ENCODE peak calls at places on chromosome 6, in ten cellular contexts. One of them, this sample, is unnamed.

GRCh38 chr6:27899543-27899942 is 12.7 kb downstream of the OR2B2 start:
- DNase-seq in CD8-positive, alpha-beta memory T cell: no peak
- DNase-seq in HCT116: no peak
- DNase-seq in effector memory CD4-positive, alpha-beta T cell: no peak
- DNase-seq in brain microvascular endothelial cell: no peak
- DNase-seq in CD8-positive, alpha-beta T cell: no peak
- DNase-seq in lower lobe of right lung: no peak
- DNase-seq in tibial nerve: no peak
- DNase-seq in right cardiac atrium: no peak
- DNase-seq in cardiac muscle cell: no peak
- DNase-seq in this sample: no peak

GRCh38 chr6:16352258-16352635 is 113.9 kb downstream of the GMPR start:
- DNase-seq in brain microvascular endothelial cell: peak
- DNase-seq in tibial nerve: no peak
- DNase-seq in lower lobe of right lung: no peak
- DNase-seq in effector memory CD4-positive, alpha-beta T cell: no peak
- DNase-seq in HCT116: no peak
- DNase-seq in CD8-positive, alpha-beta T cell: no peak
- DNase-seq in cardiac muscle cell: peak
- DNase-seq in right cardiac atrium: no peak
- DNase-seq in CD8-positive, alpha-beta memory T cell: no peak
- DNase-seq in this sample: no peak

GRCh38 chr6:30554962-30555361 is 1.3 kb downstream of the GNL1 start:
- DNase-seq in cardiac muscle cell: no peak
- DNase-seq in lower lobe of right lung: no peak
- DNase-seq in HCT116: no peak
- DNase-seq in CD8-positive, alpha-beta T cell: no peak
- DNase-seq in CD8-positive, alpha-beta memory T cell: no peak
- DNase-seq in effector memory CD4-positive, alpha-beta T cell: no peak
- DNase-seq in right cardiac atrium: no peak
- DNase-seq in tibial nerve: no peak
- DNase-seq in brain microvascular endothelial cell: no peak
- DNase-seq in this sample: no peak

GRCh38 chr6:9140181-9140580 is 704.8 kb upstream of the SLC35B3 start:
- DNase-seq in cardiac muscle cell: no peak
- DNase-seq in effector memory CD4-positive, alpha-beta T cell: no peak
- DNase-seq in CD8-positive, alpha-beta T cell: no peak
- DNase-seq in right cardiac atrium: no peak
- DNase-seq in tibial nerve: no peak
- DNase-seq in brain microvascular endothelial cell: no peak
- DNase-seq in lower lobe of right lung: peak
- DNase-seq in CD8-positive, alpha-beta memory T cell: no peak
- DNase-seq in HCT116: no peak
- DNase-seq in this sample: no peak

GRCh38 chr6:25928562-25929324 is 1.7 kb downstream of the SLC17A2 start:
- DNase-seq in CD8-positive, alpha-beta memory T cell: no peak
- DNase-seq in brain microvascular endothelial cell: no peak
- DNase-seq in right cardiac atrium: no peak
- DNase-seq in HCT116: no peak
- DNase-seq in effector memory CD4-positive, alpha-beta T cell: no peak
- DNase-seq in CD8-positive, alpha-beta T cell: no peak
- DNase-seq in cardiac muscle cell: no peak
- DNase-seq in tibial nerve: no peak
- DNase-seq in lower lobe of right lung: no peak
- DNase-seq in this sample: no peak

GRCh38 chr6:85252552-85252951 is 197.3 kb upstream of the NT5E start:
- DNase-seq in cardiac muscle cell: no peak
- DNase-seq in tibial nerve: no peak
- DNase-seq in CD8-positive, alpha-beta memory T cell: no peak
- DNase-seq in effector memory CD4-positive, alpha-beta T cell: no peak
- DNase-seq in HCT116: no peak
- DNase-seq in lower lobe of right lung: no peak
- DNase-seq in CD8-positive, alpha-beta T cell: no peak
- DNase-seq in right cardiac atrium: no peak
- DNase-seq in brain microvascular endothelial cell: no peak
- DNase-seq in this sample: no peak

GRCh38 chr6:6878921-6879585 is 228.7 kb upstream of the RREB1 start:
- DNase-seq in CD8-positive, alpha-beta memory T cell: no peak
- DNase-seq in HCT116: no peak
- DNase-seq in cardiac muscle cell: no peak
- DNase-seq in right cardiac atrium: no peak
- DNase-seq in CD8-positive, alpha-beta T cell: no peak
- DNase-seq in tibial nerve: no peak
- DNase-seq in effector memory CD4-positive, alpha-beta T cell: no peak
- DNase-seq in lower lobe of right lung: no peak
- DNase-seq in brain microvascular endothelial cell: no peak
- DNase-seq in this sample: no peak

GRCh38 chr6:70325009-70325408 is 22.1 kb upstream of the COL9A1 start:
- DNase-seq in cardiac muscle cell: no peak
- DNase-seq in tibial nerve: no peak
- DNase-seq in HCT116: no peak
- DNase-seq in brain microvascular endothelial cell: no peak
- DNase-seq in CD8-positive, alpha-beta T cell: no peak
- DNase-seq in lower lobe of right lung: no peak
- DNase-seq in effector memory CD4-positive, alpha-beta T cell: no peak
- DNase-seq in CD8-positive, alpha-beta memory T cell: no peak
- DNase-seq in right cardiac atrium: no peak
- DNase-seq in this sample: no peak

GRCh38 chr6:46296586-46296985 is 125.8 kb upstream of the ENPP5 start:
- DNase-seq in cardiac muscle cell: no peak
- DNase-seq in CD8-positive, alpha-beta memory T cell: no peak
- DNase-seq in effector memory CD4-positive, alpha-beta T cell: no peak
- DNase-seq in tibial nerve: no peak
- DNase-seq in CD8-positive, alpha-beta T cell: no peak
- DNase-seq in brain microvascular endothelial cell: no peak
- DNase-seq in HCT116: no peak
- DNase-seq in lower lobe of right lung: no peak
- DNase-seq in right cardiac atrium: no peak
- DNase-seq in this sample: no peak

GRCh38 chr6:27138837-27139752 is 108.4 kb upstream of the PRSS16 start:
- DNase-seq in CD8-positive, alpha-beta T cell: peak
- DNase-seq in effector memory CD4-positive, alpha-beta T cell: peak
- DNase-seq in brain microvascular endothelial cell: peak
- DNase-seq in HCT116: no peak
- DNase-seq in CD8-positive, alpha-beta memory T cell: peak
- DNase-seq in lower lobe of right lung: peak
- DNase-seq in cardiac muscle cell: peak
- DNase-seq in tibial nerve: no peak
- DNase-seq in right cardiac atrium: peak
- DNase-seq in this sample: no peak

GRCh38 chr6:140203611-140204553 is 829.4 kb upstream of the CITED2 start:
- DNase-seq in cardiac muscle cell: peak
- DNase-seq in right cardiac atrium: no peak
- DNase-seq in CD8-positive, alpha-beta T cell: no peak
- DNase-seq in lower lobe of right lung: no peak
- DNase-seq in tibial nerve: no peak
- DNase-seq in brain microvascular endothelial cell: peak
- DNase-seq in HCT116: no peak
- DNase-seq in CD8-positive, alpha-beta memory T cell: no peak
- DNase-seq in effector memory CD4-positive, alpha-beta T cell: no peak
- DNase-seq in this sample: no peak

GRCh38 chr6:72521684-72522083 is 100.2 kb upstream of the KCNQ5 start:
- DNase-seq in tibial nerve: no peak
- DNase-seq in brain microvascular endothelial cell: no peak
- DNase-seq in HCT116: no peak
- DNase-seq in CD8-positive, alpha-beta T cell: no peak
- DNase-seq in lower lobe of right lung: no peak
- DNase-seq in right cardiac atrium: no peak
- DNase-seq in effector memory CD4-positive, alpha-beta T cell: no peak
- DNase-seq in CD8-positive, alpha-beta memory T cell: no peak
- DNase-seq in cardiac muscle cell: no peak
- DNase-seq in this sample: no peak

GRCh38 chr6:108541843-108542795 is 18.6 kb upstream of the FOXO3 start:
- DNase-seq in HCT116: peak
- DNase-seq in CD8-positive, alpha-beta memory T cell: peak
- DNase-seq in lower lobe of right lung: peak
- DNase-seq in CD8-positive, alpha-beta T cell: peak
- DNase-seq in brain microvascular endothelial cell: peak
- DNase-seq in tibial nerve: peak
- DNase-seq in right cardiac atrium: peak
- DNase-seq in effector memory CD4-positive, alpha-beta T cell: peak
- DNase-seq in cardiac muscle cell: peak
- DNase-seq in this sample: peak

GRCh38 chr6:132202569-132202968 is 198.7 kb downstream of the MOXD1 start:
- DNase-seq in effector memory CD4-positive, alpha-beta T cell: no peak
- DNase-seq in lower lobe of right lung: no peak
- DNase-seq in right cardiac atrium: no peak
- DNase-seq in cardiac muscle cell: peak
- DNase-seq in tibial nerve: no peak
- DNase-seq in brain microvascular endothelial cell: peak
- DNase-seq in HCT116: no peak
- DNase-seq in CD8-positive, alpha-beta T cell: no peak
- DNase-seq in CD8-positive, alpha-beta memory T cell: no peak
- DNase-seq in this sample: no peak

GRCh38 chr6:56719310-56719709 is 76.6 kb upstream of the DST start:
- DNase-seq in effector memory CD4-positive, alpha-beta T cell: no peak
- DNase-seq in lower lobe of right lung: no peak
- DNase-seq in right cardiac atrium: no peak
- DNase-seq in CD8-positive, alpha-beta T cell: no peak
- DNase-seq in CD8-positive, alpha-beta memory T cell: no peak
- DNase-seq in brain microvascular endothelial cell: no peak
- DNase-seq in cardiac muscle cell: no peak
- DNase-seq in HCT116: no peak
- DNase-seq in tibial nerve: no peak
- DNase-seq in this sample: no peak

GRCh38 chr6:47672816-47673215 is 25.6 kb upstream of the ADGRF4 start:
- DNase-seq in CD8-positive, alpha-beta T cell: no peak
- DNase-seq in cardiac muscle cell: no peak
- DNase-seq in lower lobe of right lung: no peak
- DNase-seq in effector memory CD4-positive, alpha-beta T cell: no peak
- DNase-seq in HCT116: no peak
- DNase-seq in CD8-positive, alpha-beta memory T cell: no peak
- DNase-seq in right cardiac atrium: no peak
- DNase-seq in tibial nerve: no peak
- DNase-seq in brain microvascular endothelial cell: no peak
- DNase-seq in this sample: no peak

DNA sequence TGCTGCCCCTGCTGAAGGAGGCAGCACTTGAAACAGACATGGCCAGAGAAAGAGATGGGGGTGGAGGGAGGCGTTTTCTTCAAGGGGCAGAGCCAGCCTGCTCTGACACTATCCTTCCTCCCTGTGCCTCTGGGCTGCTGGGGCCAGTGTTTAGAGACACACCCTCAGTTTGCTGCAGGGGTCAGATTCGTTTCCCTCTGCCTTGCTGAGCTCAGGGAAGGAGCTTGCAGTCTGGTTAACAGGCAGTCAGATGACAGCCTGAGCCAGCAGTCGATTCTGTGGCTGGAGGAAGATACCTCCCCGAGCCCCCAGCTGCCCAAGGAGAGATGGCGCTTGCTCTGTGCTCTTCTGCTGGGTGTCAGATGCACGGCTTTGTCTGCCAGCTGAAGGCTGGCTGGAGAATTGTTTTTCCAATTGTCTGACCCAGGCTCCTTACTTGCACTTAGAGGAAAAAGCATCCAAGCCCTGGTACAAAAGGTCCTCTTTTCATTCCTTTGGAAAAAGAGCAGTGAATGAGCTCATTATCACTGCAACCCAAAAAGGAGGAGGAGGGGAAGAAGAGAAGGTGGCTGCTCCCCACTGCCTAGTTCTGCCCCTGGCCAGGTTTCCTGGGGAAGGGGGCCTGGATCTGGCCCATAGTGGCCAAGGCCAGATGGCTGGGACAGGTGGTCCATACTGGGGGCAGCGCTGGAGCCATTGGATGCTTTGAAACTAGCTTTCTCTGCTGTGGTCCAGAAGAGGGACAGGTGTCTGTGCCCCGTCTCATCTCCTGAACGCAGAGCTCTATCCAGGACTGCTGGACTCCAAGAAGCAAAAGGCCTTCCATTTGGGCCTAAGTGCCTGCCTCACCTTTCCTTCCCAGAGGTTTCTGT is 88.2 kb downstream of the TCP11 start:
- DNase-seq in brain microvascular endothelial cell: no peak
- DNase-seq in cardiac muscle cell: no peak
- DNase-seq in effector memory CD4-positive, alpha-beta T cell: no peak
- DNase-seq in HCT116: no peak
- DNase-seq in tibial nerve: peak
- DNase-seq in right cardiac atrium: peak
- DNase-seq in CD8-positive, alpha-beta memory T cell: no peak
- DNase-seq in CD8-positive, alpha-beta T cell: no peak
- DNase-seq in lower lobe of right lung: no peak
- DNase-seq in this sample: no peak
- H3K27ac ChIP-seq in brain microvascular endothelial cell: no peak
- H3K27ac ChIP-seq in cardiac muscle cell: no peak
- H3K27ac ChIP-seq in effector memory CD4-positive, alpha-beta T cell: no peak
- H3K27ac ChIP-seq in HCT116: no peak
- H3K27ac ChIP-seq in tibial nerve: peak
- H3K27ac ChIP-seq in right cardiac atrium: peak
- H3K27ac ChIP-seq in CD8-positive, alpha-beta memory T cell: no peak
- H3K27ac ChIP-seq in CD8-positive, alpha-beta T cell: no peak
- H3K27ac ChIP-seq in lower lobe of right lung: peak
- H3K27ac ChIP-seq in this sample: no peak

GRCh38 chr6:36315921-36316320 is 20.8 kb downstream of the BNIP5 start:
- DNase-seq in cardiac muscle cell: no peak
- DNase-seq in effector memory CD4-positive, alpha-beta T cell: no peak
- DNase-seq in CD8-positive, alpha-beta T cell: no peak
- DNase-seq in tibial nerve: no peak
- DNase-seq in brain microvascular endothelial cell: no peak
- DNase-seq in CD8-positive, alpha-beta memory T cell: no peak
- DNase-seq in right cardiac atrium: no peak
- DNase-seq in HCT116: no peak
- DNase-seq in lower lobe of right lung: no peak
- DNase-seq in this sample: no peak
- H3K4me3 ChIP-seq in cardiac muscle cell: no peak
- H3K4me3 ChIP-seq in effector memory CD4-positive, alpha-beta T cell: no peak
- H3K4me3 ChIP-seq in CD8-positive, alpha-beta T cell: no peak
- H3K4me3 ChIP-seq in tibial nerve: no peak
- H3K4me3 ChIP-seq in brain microvascular endothelial cell: no peak
- H3K4me3 ChIP-seq in CD8-positive, alpha-beta memory T cell: no peak
- H3K4me3 ChIP-seq in right cardiac atrium: no peak
- H3K4me3 ChIP-seq in HCT116: no peak
- H3K4me3 ChIP-seq in lower lobe of right lung: no peak
- H3K4me3 ChIP-seq in this sample: no peak

GRCh38 chr6:43934183-43934802 is 164.3 kb downstream of the VEGFA start:
- DNase-seq in right cardiac atrium: no peak
- DNase-seq in effector memory CD4-positive, alpha-beta T cell: no peak
- DNase-seq in brain microvascular endothelial cell: no peak
- DNase-seq in tibial nerve: no peak
- DNase-seq in HCT116: no peak
- DNase-seq in CD8-positive, alpha-beta memory T cell: no peak
- DNase-seq in cardiac muscle cell: no peak
- DNase-seq in lower lobe of right lung: no peak
- DNase-seq in CD8-positive, alpha-beta T cell: no peak
- DNase-seq in this sample: peak
- H3K27ac ChIP-seq in right cardiac atrium: no peak
- H3K27ac ChIP-seq in effector memory CD4-positive, alpha-beta T cell: no peak
- H3K27ac ChIP-seq in brain microvascular endothelial cell: no peak
- H3K27ac ChIP-seq in tibial nerve: no peak
- H3K27ac ChIP-seq in HCT116: no peak
- H3K27ac ChIP-seq in CD8-positive, alpha-beta memory T cell: no peak
- H3K27ac ChIP-seq in cardiac muscle cell: peak
- H3K27ac ChIP-seq in lower lobe of right lung: no peak
- H3K27ac ChIP-seq in CD8-positive, alpha-beta T cell: no peak
- H3K27ac ChIP-seq in this sample: no peak

DNA sequence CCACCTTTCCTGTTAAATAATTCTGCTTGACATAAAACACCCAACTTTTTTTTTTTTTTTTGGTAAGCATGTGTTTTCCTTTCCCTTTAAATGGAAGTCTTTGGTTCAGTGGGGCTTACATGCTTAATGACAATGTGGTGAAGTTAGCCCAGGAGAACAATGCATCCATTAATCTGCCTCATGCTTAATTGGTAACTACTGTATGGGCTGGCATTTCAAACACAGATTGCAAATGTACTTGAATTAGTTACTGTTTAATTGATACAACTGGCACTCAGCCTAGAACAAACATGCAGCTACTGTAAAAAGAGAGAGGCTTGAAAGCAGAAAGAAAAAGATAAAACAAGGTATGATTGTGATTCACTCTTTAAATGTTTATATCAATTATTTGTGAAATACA is 483.6 kb upstream of the NOX3 start:
- DNase-seq in effector memory CD4-positive, alpha-beta T cell: no peak
- DNase-seq in CD8-positive, alpha-beta T cell: no peak
- DNase-seq in lower lobe of right lung: no peak
- DNase-seq in right cardiac atrium: no peak
- DNase-seq in cardiac muscle cell: no peak
- DNase-seq in HCT116: no peak
- DNase-seq in brain microvascular endothelial cell: no peak
- DNase-seq in tibial nerve: no peak
- DNase-seq in CD8-positive, alpha-beta memory T cell: no peak
- DNase-seq in this sample: no peak
- H3K4me3 ChIP-seq in effector memory CD4-positive, alpha-beta T cell: no peak
- H3K4me3 ChIP-seq in CD8-positive, alpha-beta T cell: no peak
- H3K4me3 ChIP-seq in lower lobe of right lung: no peak
- H3K4me3 ChIP-seq in right cardiac atrium: no peak
- H3K4me3 ChIP-seq in cardiac muscle cell: no peak
- H3K4me3 ChIP-seq in HCT116: no peak
- H3K4me3 ChIP-seq in brain microvascular endothelial cell: no peak
- H3K4me3 ChIP-seq in tibial nerve: no peak
- H3K4me3 ChIP-seq in CD8-positive, alpha-beta memory T cell: no peak
- H3K4me3 ChIP-seq in this sample: no peak

This sample was measured in WERI-Rb-1.